ENCODE peak calls at places on chromosomes 11 and 22, in four cellular contexts. E is IMR-90, L is neuronal stem cell, I is mesendoderm. C is an unnamed sample.
A peak's percentile ranks its signal among the peaks of the same experiment; 100 is the strongest.

GRCh38 chr11:62146476-62147200 is 22.8 kb downstream of the INCENP start:
- DNase-seq in E (no peak), L (no peak), I (no peak), C (peak; percentile 17)

GRCh38 chr11:95764267-95764898 is 25.2 kb downstream of the FAM76B start:
- DNase-seq in E (peak; percentile 67), L (no peak), I (peak; percentile 49), C (no peak)

GRCh38 chr22:50173983-50174355 is 3.4 kb downstream of the PANX2 start:
- DNase-seq in E (no peak), L (no peak), I (no peak), C (no peak)

GRCh38 chr11:123381817-123382554 is 48.1 kb upstream of the GRAMD1B start:
- DNase-seq in E (no peak), L (no peak), I (no peak), C (no peak)

GRCh38 chr22:38742176-38742942 is 13.4 kb downstream of the SUN2 start:
- DNase-seq in E (no peak), L (no peak), I (no peak), C (no peak)

GRCh38 chr11:95093548-95093947 is 3.9 kb downstream of the ENDOD1 start:
- DNase-seq in E (no peak), L (no peak), I (peak; percentile 43), C (no peak)

GRCh38 chr22:36977947-36978660 is 41.1 kb downstream of the TST start:
- DNase-seq in E (peak; percentile 76), L (peak; percentile 80), I (peak; percentile 85), C (peak; percentile 87)

GRCh38 chr11:64016512-64016911 is 19.2 kb upstream of the FLRT1 start:
- DNase-seq in E (no peak), L (no peak), I (no peak), C (no peak)

GRCh38 chr11:108938604-108939003 is 273.7 kb downstream of the DDX10 start:
- DNase-seq in E (peak; percentile 27), L (no peak), I (no peak), C (no peak)

GRCh38 chr11:11620966-11621880 is 582 bp downstream of the GALNT18 start:
- DNase-seq in E (peak; percentile 44), L (peak; percentile 40), I (no peak), C (no peak)

GRCh38 chr11:73716153-73717056 is 44.5 kb downstream of the RAB6A start:
- DNase-seq in E (peak; percentile 2), L (no peak), I (no peak), C (no peak)

GRCh38 chr11:43268161-43268560 is 43.6 kb upstream of the API5 start:
- DNase-seq in E (no peak), L (no peak), I (no peak), C (no peak)

GRCh38 chr11:43905788-43906187 is 25.2 kb downstream of the ALKBH3 start:
- DNase-seq in E (peak; percentile 17), L (no peak), I (peak; percentile 78), C (no peak)

GRCh38 chr11:2510626-2511402 is 66.0 kb downstream of the KCNQ1 start:
- DNase-seq in E (no peak), L (no peak), I (no peak), C (no peak)

GRCh38 chr11:101584129-101584515 is 315 bp upstream of the TRPC6 start:
- DNase-seq in E (no peak), L (no peak), I (no peak), C (no peak)

GRCh38 chr11:102813484-102813883 is 15.5 kb upstream of the MMP1 start:
- DNase-seq in E (no peak), L (no peak), I (no peak), C (no peak)

GRCh38 chr11:85947431-85948272 is 92.5 kb downstream of the CCDC83 start:
- DNase-seq in E (peak; percentile 93), L (no peak), I (no peak), C (no peak)

GRCh38 chr11:88175004-88175706 is at the start of gene RAB38:
- DNase-seq in E (peak; percentile 21), L (peak; percentile 41), I (peak; percentile 74), C (peak; percentile 91)

GRCh38 chr22:23237201-23237798 is 57.0 kb downstream of the BCR start:
- DNase-seq in E (peak; percentile 66), L (peak; percentile 52), I (peak; percentile 96), C (peak; percentile 61)

GRCh38 chr11:57460756-57461749 is 725 bp downstream of the RTN4RL2 start:
- DNase-seq in E (no peak), L (no peak), I (peak; percentile 75), C (peak; percentile 64)

GRCh38 chr11:12070446-12071267 is 39.7 kb upstream of the MICAL2 start:
- DNase-seq in E (no peak), L (no peak), I (no peak), C (no peak)

GRCh38 chr11:106482920-106483761 is 405.7 kb downstream of the AASDHPPT start:
- DNase-seq in E (peak; percentile 84), L (no peak), I (no peak), C (no peak)

GRCh38 chr11:76229690-76230240 is 23.5 kb upstream of the WNT11 start:
- DNase-seq in E (no peak), L (no peak), I (no peak), C (no peak)

GRCh38 chr11:125154380-125155099 is 10.0 kb upstream of the PKNOX2 start:
- DNase-seq in E (no peak), L (no peak), I (no peak), C (peak; percentile 9)

GRCh38 chr22:26673485-26673884 is 16.1 kb downstream of the MIAT start:
- DNase-seq in E (no peak), L (no peak), I (no peak), C (no peak)
- H2BK120ac ChIP-seq in E (peak overlapping the region; percentile 56), L (no peak overlapping the region), I (no peak overlapping the region), C (no peak overlapping the region)

GRCh38 chr22:45262931-45263789 is 21.6 kb upstream of the UPK3A start:
- DNase-seq in E (no peak), L (no peak), I (peak; percentile 36), C (no peak)
- H2BK120ac ChIP-seq in E (peak overlapping the region; percentile 24), L (no peak overlapping the region), I (no peak overlapping the region), C (no peak overlapping the region)

GRCh38 chr11:36453678-36454077 is 56.4 kb downstream of the TRAF6 start:
- DNase-seq in E (peak; percentile 37), L (no peak), I (no peak), C (no peak)
- H2BK120ac ChIP-seq in E (peak overlapping the region; percentile 97), L (peak overlapping the region; percentile 37), I (no peak overlapping the region), C (no peak overlapping the region)

GRCh38 chr22:46934172-46934745 is 171.8 kb downstream of the TBC1D22A start:
- DNase-seq in E (no peak), L (no peak), I (no peak), C (no peak)
- H2BK120ac ChIP-seq in E (peak overlapping the region; percentile 76), L (no peak overlapping the region), I (no peak overlapping the region), C (no peak overlapping the region)

GRCh38 chr22:35480143-35480542 is 60.5 kb upstream of the RASD2 start:
- DNase-seq in E (peak; percentile 16), L (no peak), I (no peak), C (peak; percentile 13)
- H2BK120ac ChIP-seq in E (peak overlapping the region; percentile 45), L (no peak overlapping the region), I (no peak overlapping the region), C (no peak overlapping the region)

DNA sequence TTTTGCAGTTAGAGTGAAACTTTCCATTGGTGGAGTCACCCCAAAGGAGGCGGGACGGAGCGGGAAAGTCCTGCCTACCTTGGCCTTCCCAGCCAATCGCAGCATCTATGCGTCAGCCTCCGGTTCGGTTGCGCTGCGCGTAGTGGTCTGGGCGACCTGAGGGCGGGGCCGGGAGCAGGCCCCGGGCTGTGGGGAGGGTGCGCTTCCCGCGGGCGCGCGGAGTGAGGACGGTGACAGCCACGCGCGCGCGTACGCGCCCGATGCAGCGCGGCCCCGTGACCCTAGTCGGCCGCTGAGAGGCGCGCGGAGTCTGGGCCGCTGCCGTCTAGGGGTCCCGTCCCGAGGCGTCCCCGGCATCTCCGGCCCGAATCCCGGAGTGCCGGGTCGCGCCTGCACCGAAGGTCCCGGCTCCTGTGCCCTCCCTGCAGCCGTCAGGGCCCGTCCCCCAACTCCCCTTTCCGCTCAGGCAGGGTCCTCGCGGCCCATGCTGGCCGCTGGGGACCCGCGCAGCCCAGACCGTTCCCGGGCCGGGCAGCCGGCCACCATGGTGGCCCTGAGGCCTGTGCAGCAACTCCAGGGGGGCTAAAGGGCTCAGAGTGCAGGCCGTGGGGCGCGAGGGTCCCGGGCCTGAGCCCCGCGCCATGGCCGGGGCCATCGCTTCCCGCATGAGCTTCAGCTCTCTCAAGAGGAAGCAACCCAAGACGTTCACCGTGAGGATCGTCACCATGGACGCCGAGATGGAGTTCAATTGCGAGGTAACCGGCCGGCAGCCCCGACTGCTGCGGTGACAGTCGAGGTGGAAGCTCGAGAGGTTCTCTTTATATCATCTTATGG is at the start of gene NF2:
- DNase-seq in E (peak; percentile 99), L (peak; percentile 99), I (peak; percentile 100), C (peak; percentile 99)
- H2BK120ac ChIP-seq in E (peak within 1 kb of the TSS; percentile 73), L (no peak within 1 kb of the TSS), I (no peak within 1 kb of the TSS), C (no peak within 1 kb of the TSS)

GRCh38 chr11:133070053-133070713 is 462.1 kb downstream of the OPCML start:
- DNase-seq in E (no peak), L (no peak), I (peak; percentile 34), C (peak; percentile 52)

GRCh38 chr11:133058501-133058900 is 473.8 kb downstream of the OPCML start:
- DNase-seq in E (no peak), L (no peak), I (peak; percentile 47), C (peak; percentile 57)

GRCh38 chr11:133065847-133066485 is 466.3 kb downstream of the OPCML start:
- DNase-seq in E (no peak), L (no peak), I (no peak), C (no peak)

GRCh38 chr11:133064961-133065360 is 467.3 kb downstream of the OPCML start:
- DNase-seq in E (no peak), L (no peak), I (no peak), C (no peak)

GRCh38 chr11:133064152-133064877 is 468.0 kb downstream of the OPCML start:
- DNase-seq in E (peak; percentile 48), L (peak; percentile 68), I (peak; percentile 96), C (peak; percentile 88)
- H2BK120ac ChIP-seq in E (no peak overlapping the region), L (peak overlapping the region; percentile 34), I (no peak overlapping the region), C (no peak overlapping the region)

GRCh38 chr11:120335596-120335927 is 651 bp upstream of the ARHGEF12 start:
- DNase-seq in E (peak; percentile 34), L (no peak), I (no peak), C (no peak)
- H2BK120ac ChIP-seq in E (peak overlapping the region; percentile 82), L (no peak overlapping the region), I (no peak overlapping the region), C (no peak overlapping the region)

DNA sequence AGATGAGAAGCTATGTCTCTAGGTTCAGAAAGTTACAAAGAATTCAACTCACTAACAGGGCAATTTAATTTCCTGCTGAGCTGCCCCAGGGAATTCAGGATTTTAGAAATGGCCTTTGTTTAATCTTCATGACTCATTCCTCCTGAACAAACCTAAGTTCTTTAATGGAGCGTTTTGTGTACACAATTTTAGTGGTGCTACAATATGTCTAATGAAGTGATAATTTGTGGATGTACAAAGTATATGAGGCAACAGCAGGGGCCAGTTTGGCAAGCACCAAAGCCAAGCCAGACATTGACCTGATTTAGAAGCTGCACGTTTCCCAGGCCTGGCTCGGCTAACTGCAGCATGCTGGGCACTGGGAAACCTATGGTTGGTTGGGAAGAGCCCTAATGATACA is 34.4 kb upstream of the HEPHL1 start:
- DNase-seq in E (peak; percentile 10), L (no peak), I (peak; percentile 5), C (no peak)
- H2BK120ac ChIP-seq in E (no peak overlapping the region), L (no peak overlapping the region), I (no peak overlapping the region), C (no peak overlapping the region)

DNA sequence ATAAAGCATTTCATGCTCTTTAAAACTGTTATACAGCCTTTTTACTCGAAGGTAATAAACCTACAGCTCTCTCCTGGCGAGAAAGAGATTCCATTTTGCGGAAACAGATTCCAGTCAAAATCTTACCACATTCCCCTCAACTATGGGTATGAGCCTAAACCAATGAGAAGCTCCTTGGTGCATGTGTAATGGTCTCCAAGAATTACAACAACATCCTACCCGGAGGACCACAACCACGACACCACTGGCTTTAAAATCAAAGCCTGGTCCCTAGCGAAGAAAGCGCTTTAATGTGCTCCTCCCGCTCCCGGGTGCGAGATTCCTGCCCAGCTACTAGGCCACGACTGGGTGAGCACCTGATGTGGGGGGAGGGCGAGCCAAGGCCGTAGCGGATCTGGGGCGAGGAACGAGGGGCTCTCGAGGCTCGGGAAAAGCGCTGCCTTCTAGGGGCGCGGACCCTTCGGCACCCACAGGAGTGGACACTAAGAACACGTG is 799 bp downstream of the CELF1 start:
- DNase-seq in E (peak; percentile 52), L (no peak), I (peak; percentile 85), C (peak; percentile 51)
- H2BK120ac ChIP-seq in E (no peak overlapping the region), L (no peak overlapping the region), I (no peak overlapping the region), C (no peak overlapping the region)

C was measured in H9.